ENCODE peak calls at places on chromosome 11, in eight cellular contexts. One of them, this sample, is unnamed.

GRCh38 chr11:94880216-94880615 is 93.1 kb downstream of the CWC15 start:
- DNase-seq in brain microvascular endothelial cell: no peak
- DNase-seq in hypothalamus: no peak
- DNase-seq in transverse colon: no peak
- DNase-seq in HT-29: peak
- DNase-seq in right atrium auricular region: no peak
- DNase-seq in stimulated activated CD8-positive, alpha-beta memory T cell treated with anti-CD3 and anti-CD28 coated beads, Interleukin-2, amount 100 ng/mL, for 1 hour: no peak
- DNase-seq in cardiac fibroblast: peak
- DNase-seq in this sample: no peak

GRCh38 chr11:13772223-13773046 is 104.0 kb downstream of the FAR1 start:
- DNase-seq in stimulated activated CD8-positive, alpha-beta memory T cell treated with anti-CD3 and anti-CD28 coated beads, Interleukin-2, amount 100 ng/mL, for 1 hour: no peak
- DNase-seq in HT-29: peak
- DNase-seq in hypothalamus: no peak
- DNase-seq in right atrium auricular region: no peak
- DNase-seq in brain microvascular endothelial cell: peak
- DNase-seq in transverse colon: no peak
- DNase-seq in cardiac fibroblast: peak
- DNase-seq in this sample: no peak

GRCh38 chr11:16603245-16603644 is 135.2 kb upstream of the C11orf58 start:
- DNase-seq in brain microvascular endothelial cell: no peak
- DNase-seq in HT-29: no peak
- DNase-seq in transverse colon: no peak
- DNase-seq in cardiac fibroblast: no peak
- DNase-seq in hypothalamus: no peak
- DNase-seq in stimulated activated CD8-positive, alpha-beta memory T cell treated with anti-CD3 and anti-CD28 coated beads, Interleukin-2, amount 100 ng/mL, for 1 hour: no peak
- DNase-seq in right atrium auricular region: no peak
- DNase-seq in this sample: no peak

GRCh38 chr11:78354741-78355705 is 62.6 kb downstream of the GAB2 start:
- DNase-seq in HT-29: no peak
- DNase-seq in brain microvascular endothelial cell: no peak
- DNase-seq in stimulated activated CD8-positive, alpha-beta memory T cell treated with anti-CD3 and anti-CD28 coated beads, Interleukin-2, amount 100 ng/mL, for 1 hour: no peak
- DNase-seq in right atrium auricular region: no peak
- DNase-seq in transverse colon: no peak
- DNase-seq in hypothalamus: no peak
- DNase-seq in cardiac fibroblast: no peak
- DNase-seq in this sample: no peak

GRCh38 chr11:8913961-8914660 is 3.1 kb downstream of the AKIP1 start:
- DNase-seq in stimulated activated CD8-positive, alpha-beta memory T cell treated with anti-CD3 and anti-CD28 coated beads, Interleukin-2, amount 100 ng/mL, for 1 hour: no peak
- DNase-seq in right atrium auricular region: no peak
- DNase-seq in cardiac fibroblast: peak
- DNase-seq in HT-29: no peak
- DNase-seq in brain microvascular endothelial cell: peak
- DNase-seq in hypothalamus: no peak
- DNase-seq in transverse colon: peak
- DNase-seq in this sample: peak

GRCh38 chr11:3207530-3208189 is 11.0 kb downstream of the MRGPRG start:
- DNase-seq in hypothalamus: no peak
- DNase-seq in cardiac fibroblast: no peak
- DNase-seq in right atrium auricular region: no peak
- DNase-seq in transverse colon: no peak
- DNase-seq in HT-29: no peak
- DNase-seq in stimulated activated CD8-positive, alpha-beta memory T cell treated with anti-CD3 and anti-CD28 coated beads, Interleukin-2, amount 100 ng/mL, for 1 hour: no peak
- DNase-seq in brain microvascular endothelial cell: no peak
- DNase-seq in this sample: no peak

GRCh38 chr11:65867284-65868071 is 5.1 kb downstream of the EFEMP2 start:
- DNase-seq in stimulated activated CD8-positive, alpha-beta memory T cell treated with anti-CD3 and anti-CD28 coated beads, Interleukin-2, amount 100 ng/mL, for 1 hour: no peak
- DNase-seq in cardiac fibroblast: no peak
- DNase-seq in transverse colon: no peak
- DNase-seq in brain microvascular endothelial cell: no peak
- DNase-seq in HT-29: no peak
- DNase-seq in right atrium auricular region: no peak
- DNase-seq in hypothalamus: no peak
- DNase-seq in this sample: no peak

GRCh38 chr11:128603003-128603715 is 15.8 kb upstream of the ETS1 start:
- DNase-seq in transverse colon: no peak
- DNase-seq in right atrium auricular region: no peak
- DNase-seq in stimulated activated CD8-positive, alpha-beta memory T cell treated with anti-CD3 and anti-CD28 coated beads, Interleukin-2, amount 100 ng/mL, for 1 hour: no peak
- DNase-seq in cardiac fibroblast: no peak
- DNase-seq in HT-29: no peak
- DNase-seq in hypothalamus: no peak
- DNase-seq in brain microvascular endothelial cell: no peak
- DNase-seq in this sample: no peak

GRCh38 chr11:121520243-121521144 is 67.7 kb upstream of the SORL1-AS1 start:
- DNase-seq in HT-29: no peak
- DNase-seq in brain microvascular endothelial cell: peak
- DNase-seq in right atrium auricular region: peak
- DNase-seq in cardiac fibroblast: peak
- DNase-seq in transverse colon: no peak
- DNase-seq in stimulated activated CD8-positive, alpha-beta memory T cell treated with anti-CD3 and anti-CD28 coated beads, Interleukin-2, amount 100 ng/mL, for 1 hour: no peak
- DNase-seq in hypothalamus: no peak
- DNase-seq in this sample: no peak

GRCh38 chr11:67463680-67464410 is 5.2 kb downstream of the TMEM134 start:
- DNase-seq in stimulated activated CD8-positive, alpha-beta memory T cell treated with anti-CD3 and anti-CD28 coated beads, Interleukin-2, amount 100 ng/mL, for 1 hour: no peak
- DNase-seq in hypothalamus: no peak
- DNase-seq in cardiac fibroblast: peak
- DNase-seq in right atrium auricular region: peak
- DNase-seq in brain microvascular endothelial cell: peak
- DNase-seq in transverse colon: peak
- DNase-seq in HT-29: peak
- DNase-seq in this sample: peak

GRCh38 chr11:17859552-17859951 is 125.0 kb downstream of the KCNC1 start:
- DNase-seq in brain microvascular endothelial cell: no peak
- DNase-seq in right atrium auricular region: no peak
- DNase-seq in cardiac fibroblast: no peak
- DNase-seq in stimulated activated CD8-positive, alpha-beta memory T cell treated with anti-CD3 and anti-CD28 coated beads, Interleukin-2, amount 100 ng/mL, for 1 hour: no peak
- DNase-seq in HT-29: no peak
- DNase-seq in transverse colon: no peak
- DNase-seq in hypothalamus: no peak
- DNase-seq in this sample: no peak

GRCh38 chr11:43942651-43943356 is 367 bp downstream of the C11orf96 start:
- DNase-seq in HT-29: no peak
- DNase-seq in brain microvascular endothelial cell: peak
- DNase-seq in right atrium auricular region: no peak
- DNase-seq in cardiac fibroblast: peak
- DNase-seq in hypothalamus: no peak
- DNase-seq in transverse colon: no peak
- DNase-seq in stimulated activated CD8-positive, alpha-beta memory T cell treated with anti-CD3 and anti-CD28 coated beads, Interleukin-2, amount 100 ng/mL, for 1 hour: no peak
- DNase-seq in this sample: no peak

GRCh38 chr11:113193894-113194293 is 120.5 kb upstream of the TTC12 start:
- DNase-seq in HT-29: no peak
- DNase-seq in hypothalamus: no peak
- DNase-seq in brain microvascular endothelial cell: no peak
- DNase-seq in cardiac fibroblast: no peak
- DNase-seq in stimulated activated CD8-positive, alpha-beta memory T cell treated with anti-CD3 and anti-CD28 coated beads, Interleukin-2, amount 100 ng/mL, for 1 hour: no peak
- DNase-seq in transverse colon: no peak
- DNase-seq in right atrium auricular region: peak
- DNase-seq in this sample: no peak